ENCODE peak calls at places on chromosomes 3 and 15, in six cellular contexts. One of them, this sample, is unnamed.

GRCh38 chr3:89372456-89372855 is 265.0 kb downstream of the EPHA3 start:
- DNase-seq in HTR-8/SVneo: no peak
- DNase-seq in upper lobe of right lung: no peak
- DNase-seq in mucosa of descending colon: no peak
- DNase-seq in activated gamma-delta T cell treated with Interleukin-2 at 50 U/mL for 16 hours: no peak
- DNase-seq in HS-27A: no peak
- DNase-seq in this sample: no peak

GRCh38 chr3:14991818-14992612 is 44.6 kb downstream of the NR2C2 start:
- DNase-seq in upper lobe of right lung: no peak
- DNase-seq in HS-27A: no peak
- DNase-seq in HTR-8/SVneo: no peak
- DNase-seq in mucosa of descending colon: no peak
- DNase-seq in activated gamma-delta T cell treated with Interleukin-2 at 50 U/mL for 16 hours: no peak
- DNase-seq in this sample: peak; percentile 70

GRCh38 chr3:195807681-195808121 is 4.0 kb downstream of the MUC4 start:
- DNase-seq in activated gamma-delta T cell treated with Interleukin-2 at 50 U/mL for 16 hours: no peak
- DNase-seq in mucosa of descending colon: no peak
- DNase-seq in HS-27A: no peak
- DNase-seq in HTR-8/SVneo: no peak
- DNase-seq in upper lobe of right lung: no peak
- DNase-seq in this sample: no peak

GRCh38 chr3:66297260-66297863 is 76.6 kb downstream of the SLC25A26 start:
- DNase-seq in upper lobe of right lung: no peak
- DNase-seq in activated gamma-delta T cell treated with Interleukin-2 at 50 U/mL for 16 hours: no peak
- DNase-seq in HTR-8/SVneo: no peak
- DNase-seq in mucosa of descending colon: no peak
- DNase-seq in HS-27A: no peak
- DNase-seq in this sample: peak; percentile 48

GRCh38 chr3:44509393-44509921 is 32.0 kb upstream of the ZNF445 start:
- DNase-seq in activated gamma-delta T cell treated with Interleukin-2 at 50 U/mL for 16 hours: no peak
- DNase-seq in mucosa of descending colon: no peak
- DNase-seq in HS-27A: no peak
- DNase-seq in HTR-8/SVneo: no peak
- DNase-seq in upper lobe of right lung: no peak
- DNase-seq in this sample: no peak

GRCh38 chr3:149493315-149494021 is 19.0 kb downstream of the TM4SF4 start:
- DNase-seq in HS-27A: no peak
- DNase-seq in mucosa of descending colon: no peak
- DNase-seq in activated gamma-delta T cell treated with Interleukin-2 at 50 U/mL for 16 hours: no peak
- DNase-seq in HTR-8/SVneo: no peak
- DNase-seq in upper lobe of right lung: no peak
- DNase-seq in this sample: no peak

GRCh38 chr3:165389064-165389463 is 192.9 kb upstream of the SLITRK3 start:
- DNase-seq in upper lobe of right lung: no peak
- DNase-seq in mucosa of descending colon: no peak
- DNase-seq in HTR-8/SVneo: no peak
- DNase-seq in activated gamma-delta T cell treated with Interleukin-2 at 50 U/mL for 16 hours: no peak
- DNase-seq in HS-27A: no peak
- DNase-seq in this sample: no peak

GRCh38 chr3:152287898-152288576 is 19.3 kb downstream of the MBNL1 start:
- DNase-seq in HTR-8/SVneo: no peak
- DNase-seq in HS-27A: no peak
- DNase-seq in mucosa of descending colon: no peak
- DNase-seq in upper lobe of right lung: no peak
- DNase-seq in activated gamma-delta T cell treated with Interleukin-2 at 50 U/mL for 16 hours: no peak
- DNase-seq in this sample: no peak

GRCh38 chr15:68629519-68630204 is 50.9 kb downstream of the CORO2B start:
- DNase-seq in activated gamma-delta T cell treated with Interleukin-2 at 50 U/mL for 16 hours: no peak
- DNase-seq in HS-27A: no peak
- DNase-seq in HTR-8/SVneo: no peak
- DNase-seq in mucosa of descending colon: no peak
- DNase-seq in upper lobe of right lung: no peak
- DNase-seq in this sample: no peak

GRCh38 chr15:66196565-66196964 is 57.0 kb downstream of the MEGF11 start:
- DNase-seq in mucosa of descending colon: no peak
- DNase-seq in activated gamma-delta T cell treated with Interleukin-2 at 50 U/mL for 16 hours: no peak
- DNase-seq in HS-27A: no peak
- DNase-seq in upper lobe of right lung: no peak
- DNase-seq in HTR-8/SVneo: no peak
- DNase-seq in this sample: peak; percentile 36

This sample was measured in iris pigment epithelial cell.